ENCODE peak calls at places on chromosomes 3 and 15, in six cellular contexts. I is omental fat pad, U is testis, T is fibroblast of the aortic adventitia, C is NB4, D is kidney epithelial cell. V is an unnamed sample.

GRCh38 chr15:48253186-48253585 is 47.1 kb downstream of the SLC12A1 start:
- DNase-seq in I (no peak), U (no peak), T (no peak), C (no peak), D (no peak), V (no peak)

GRCh38 chr3:193831495-193832455 is 238.8 kb downstream of the OPA1 start:
- DNase-seq in I (no peak), U (no peak), T (no peak), C (peak; percentile 18), D (peak; percentile 77), V (no peak)

GRCh38 chr15:52466134-52466701 is 62.5 kb downstream of the MYO5A start:
- DNase-seq in I (no peak), U (peak; percentile 32), T (no peak), C (peak; percentile 82), D (no peak), V (no peak)

GRCh38 chr3:141250828-141251227 is 19.2 kb downstream of the PXYLP1 start:
- DNase-seq in I (no peak), U (no peak), T (no peak), C (no peak), D (no peak), V (no peak)

GRCh38 chr15:78272776-78273175 is 8.4 kb downstream of the DNAJA4 start:
- DNase-seq in I (no peak), U (no peak), T (no peak), C (no peak), D (no peak), V (no peak)

GRCh38 chr3:168248383-168249047 is 152.8 kb upstream of the GOLIM4 start:
- DNase-seq in I (no peak), U (peak; percentile 26), T (peak; percentile 25), C (no peak), D (no peak), V (no peak)

GRCh38 chr15:55858661-55859060 is 115.7 kb upstream of the PRTG start:
- DNase-seq in I (no peak), U (no peak), T (no peak), C (no peak), D (no peak), V (no peak)

GRCh38 chr15:85453144-85453872 is 72.9 kb downstream of the AKAP13 start:
- DNase-seq in I (no peak), U (no peak), T (no peak), C (no peak), D (no peak), V (no peak)

GRCh38 chr3:117045143-117045542 is 335.6 kb downstream of the TUSC7 start:
- DNase-seq in I (no peak), U (no peak), T (no peak), C (no peak), D (no peak), V (no peak)

GRCh38 chr15:39511000-39511914 is 69.6 kb upstream of the THBS1 start:
- DNase-seq in I (no peak), U (peak; percentile 26), T (peak; percentile 83), C (peak; percentile 59), D (peak; percentile 50), V (no peak)

GRCh38 chr15:74227968-74228722 is 8.0 kb upstream of the CCDC33 start:
- DNase-seq in I (no peak), U (no peak), T (peak; percentile 34), C (no peak), D (no peak), V (no peak)

GRCh38 chr3:195213639-195214315 is 57.2 kb downstream of the XXYLT1 start:
- DNase-seq in I (no peak), U (no peak), T (no peak), C (no peak), D (no peak), V (no peak)

GRCh38 chr15:37877851-37878577 is 56.4 kb upstream of the TMCO5A start:
- DNase-seq in I (no peak), U (no peak), T (peak; percentile 83), C (no peak), D (no peak), V (no peak)

GRCh38 chr15:98621021-98621420 is 27.3 kb upstream of the IGF1R start:
- DNase-seq in I (no peak), U (no peak), T (no peak), C (no peak), D (no peak), V (no peak)

GRCh38 chr3:196519738-196520122 is 4.6 kb upstream of the SMCO1 start:
- DNase-seq in I (no peak), U (no peak), T (no peak), C (peak; percentile 42), D (no peak), V (no peak)

GRCh38 chr15:45456212-45457106 is 66.1 kb downstream of the SLC30A4 start:
- DNase-seq in I (peak; percentile 45), U (peak; percentile 62), T (peak; percentile 100), C (peak; percentile 96), D (peak; percentile 96), V (no peak)

GRCh38 chr3:89851974-89852621 is 744.7 kb downstream of the EPHA3 start:
- DNase-seq in I (no peak), U (peak; percentile 61), T (peak; percentile 5), C (peak; percentile 47), D (no peak), V (peak; percentile 15)

GRCh38 chr3:192207239-192207638 is 520.1 kb downstream of the FGF12 start:
- DNase-seq in I (no peak), U (no peak), T (no peak), C (no peak), D (no peak), V (no peak)

GRCh38 chr15:53312707-53313106 is 446.8 kb downstream of the WDR72 start:
- DNase-seq in I (no peak), U (no peak), T (no peak), C (no peak), D (no peak), V (no peak)

GRCh38 chr3:48723725-48724124 is 6.7 kb upstream of the IP6K2 start:
- DNase-seq in I (no peak), U (no peak), T (no peak), C (no peak), D (no peak), V (no peak)

GRCh38 chr3:119551525-119552063 is 7.8 kb downstream of the CD80 start:
- DNase-seq in I (no peak), U (no peak), T (no peak), C (no peak), D (no peak), V (no peak)

GRCh38 chr3:193335031-193335430 is 43.5 kb downstream of the ATP13A5 start:
- DNase-seq in I (no peak), U (no peak), T (no peak), C (no peak), D (no peak), V (no peak)

GRCh38 chr3:112117826-112118571 is 15.0 kb downstream of the GCSAM start:
- DNase-seq in I (no peak), U (peak; percentile 23), T (no peak), C (peak; percentile 13), D (no peak), V (no peak)

GRCh38 chr3:133941390-133941789 is 45.7 kb upstream of the RAB6B start:
- DNase-seq in I (no peak), U (no peak), T (peak; percentile 52), C (no peak), D (peak; percentile 28), V (no peak)

GRCh38 chr3:157176108-157176507 is 16.2 kb upstream of the CCNL1 start:
- DNase-seq in I (no peak), U (no peak), T (peak; percentile 50), C (no peak), D (no peak), V (no peak)

GRCh38 chr3:122355612-122356011 is 27.4 kb downstream of the MIX23 start:
- DNase-seq in I (no peak), U (no peak), T (no peak), C (no peak), D (no peak), V (no peak)

GRCh38 chr3:10622456-10622855 is 117.1 kb upstream of the ATP2B2 start:
- DNase-seq in I (no peak), U (no peak), T (no peak), C (no peak), D (no peak), V (no peak)

GRCh38 chr3:69161587-69162196 is 39.3 kb upstream of the LMOD3 start:
- DNase-seq in I (no peak), U (peak; percentile 45), T (peak; percentile 71), C (peak; percentile 53), D (no peak), V (no peak)

GRCh38 chr3:116201032-116201690 is 244.1 kb downstream of the LSAMP start:
- DNase-seq in I (no peak), U (no peak), T (no peak), C (no peak), D (no peak), V (no peak)

GRCh38 chr15:35671197-35671596 is 125.2 kb upstream of the DPH6 start:
- DNase-seq in I (no peak), U (no peak), T (no peak), C (no peak), D (no peak), V (no peak)

GRCh38 chr15:81029416-81030367 is 29.0 kb downstream of the TLNRD1 start:
- DNase-seq in I (no peak), U (no peak), T (peak; percentile 40), C (peak; percentile 19), D (no peak), V (no peak)

GRCh38 chr15:75666823-75667501 is 19.2 kb downstream of the SNX33 start:
- DNase-seq in I (no peak), U (no peak), T (peak; percentile 98), C (peak; percentile 50), D (peak; percentile 89), V (no peak)

GRCh38 chr3:106333911-106334618 is 465.3 kb upstream of the CBLB start:
- DNase-seq in I (no peak), U (no peak), T (peak; percentile 59), C (no peak), D (peak; percentile 63), V (no peak)

GRCh38 chr3:63661242-63661641 is 8.8 kb downstream of the SNTN start:
- DNase-seq in I (no peak), U (no peak), T (peak; percentile 27), C (peak; percentile 24), D (no peak), V (no peak)
- TF ChIP-seq CTCF in I (no peak), U (no peak), T (peak; percentile 21), C (peak; percentile 7), D (peak; percentile 9), V (peak; percentile 20)

GRCh38 chr3:159884661-159885402 is 103.8 kb upstream of the IL12A start:
- DNase-seq in I (no peak), U (no peak), T (peak; percentile 75), C (peak; percentile 44), D (no peak), V (no peak)
- TF ChIP-seq CTCF in I (peak; percentile 5), U (no peak), T (peak; percentile 57), C (peak; percentile 24), D (peak; percentile 31), V (peak; percentile 66)

DNA sequence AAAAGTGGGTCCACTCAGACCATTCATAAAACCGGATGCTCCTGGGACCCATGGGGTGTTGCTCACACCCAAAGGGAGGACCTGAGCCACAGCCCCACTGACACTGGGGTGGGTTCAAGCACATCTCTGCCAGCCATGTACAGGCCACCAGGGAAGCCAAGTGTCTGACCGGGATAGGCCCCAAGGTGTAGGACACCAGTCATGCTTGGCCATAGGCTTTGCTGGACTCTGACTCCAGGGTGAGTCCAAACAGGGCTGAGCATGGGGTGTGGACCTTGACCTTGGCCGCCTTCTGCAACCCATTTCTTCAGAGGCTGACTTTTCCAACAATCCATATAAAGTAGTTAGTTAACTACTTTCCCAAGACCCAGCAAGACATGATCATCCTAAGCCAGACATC is 31.4 kb upstream of the DUSP7 start:
- DNase-seq in I (no peak), U (no peak), T (no peak), C (peak; percentile 49), D (no peak), V (no peak)
- TF ChIP-seq CTCF in I (no peak), U (no peak), T (no peak), C (no peak), D (no peak), V (no peak)

GRCh38 chr3:13242364-13242737 is 169.1 kb upstream of the IQSEC1 start:
- DNase-seq in I (no peak), U (no peak), T (no peak), C (no peak), D (no peak), V (no peak)
- TF ChIP-seq CTCF in I (no peak), U (no peak), T (no peak), C (no peak), D (no peak), V (no peak)